ENCODE peak calls at places on chromosomes 16 and 17, in seven cellular contexts. X, Y, F, L, A, Z and R are unnamed samples.

GRCh38 chr16:22373662-22374310 is 633 bp downstream of the CDR2 start:
- DNase-seq in Y (no peak), L (no peak), F (no peak), A (peak), Z (no peak), X (peak), R (peak)

GRCh38 chr17:49456172-49456965 is 38.7 kb upstream of the NGFR start:
- DNase-seq in Z (peak), Y (peak), L (no peak), F (no peak), X (no peak), A (no peak), R (no peak)

GRCh38 chr17:61815863-61816523 is 47.3 kb downstream of the BRIP1 start:
- DNase-seq in A (no peak), Y (no peak), F (no peak), Z (no peak), L (no peak), X (no peak), R (no peak)

GRCh38 chr17:78416791-78417530 is 38.5 kb downstream of the PGS1 start:
- DNase-seq in Z (no peak), F (no peak), L (no peak), X (no peak), Y (no peak), A (no peak), R (no peak)

GRCh38 chr16:89540557-89540956 is 19.9 kb upstream of the RPL13 start:
- DNase-seq in Z (no peak), Y (no peak), X (no peak), F (no peak), A (no peak), L (no peak), R (no peak)

GRCh38 chr17:49361129-49361901 is 735 bp downstream of the ZNF652 start:
- DNase-seq in L (peak), Y (no peak), A (peak), Z (peak), X (peak), F (peak), R (peak)

GRCh38 chr17:45043268-45043681 is 8.2 kb downstream of the DCAKD start:
- DNase-seq in A (no peak), Z (no peak), L (no peak), X (no peak), Y (peak), F (no peak), R (no peak)

GRCh38 chr16:67269766-67270165 is 9.6 kb upstream of the PLEKHG4 start:
- DNase-seq in F (no peak), A (no peak), Z (no peak), X (no peak), Y (peak), L (no peak), R (no peak)

GRCh38 chr16:81608515-81609209 is 164.1 kb downstream of the CMIP start:
- DNase-seq in F (no peak), Z (no peak), A (peak), Y (peak), L (no peak), X (no peak), R (no peak)

GRCh38 chr17:66304304-66305174 is 2.1 kb downstream of the PRKCA start:
- DNase-seq in A (no peak), Y (no peak), Z (peak), F (no peak), L (peak), X (peak), R (peak)

GRCh38 chr16:21952040-21952792 is 945 bp upstream of the UQCRC2 start:
- DNase-seq in L (peak), A (peak), F (peak), X (peak), Z (peak), Y (peak), R (no peak)

GRCh38 chr16:15608398-15609285 is 34.3 kb downstream of the MARF1 start:
- DNase-seq in A (no peak), L (no peak), Z (no peak), F (no peak), X (no peak), Y (no peak), R (no peak)

GRCh38 chr17:7219434-7219811 is 213 bp downstream of the DLG4 start:
- DNase-seq in Y (no peak), A (no peak), L (no peak), Z (no peak), F (no peak), X (no peak), R (no peak)

GRCh38 chr17:4708436-4708835 is 2.0 kb upstream of the ARRB2 start:
- DNase-seq in F (no peak), L (peak), X (peak), Z (peak), Y (no peak), A (no peak), R (peak)

GRCh38 chr16:2250652-2251280 is 621 bp downstream of the ECI1 start:
- DNase-seq in X (peak), A (no peak), Y (peak), F (no peak), L (peak), Z (no peak), R (peak)

GRCh38 chr17:55532670-55533069 is 21.4 kb upstream of the SMIM36 start:
- DNase-seq in A (no peak), Y (no peak), X (no peak), Z (no peak), F (no peak), L (no peak), R (no peak)

GRCh38 chr17:10314332-10314731 is 58.5 kb downstream of the MYH13 start:
- DNase-seq in A (no peak), Y (no peak), F (no peak), L (no peak), Z (no peak), X (no peak), R (no peak)

GRCh38 chr16:67399749-67400704 is 6.7 kb upstream of the TPPP3 start:
- DNase-seq in Z (no peak), F (no peak), A (no peak), L (no peak), Y (no peak), X (no peak), R (no peak)

GRCh38 chr17:16927641-16928321 is 44.1 kb downstream of the TNFRSF13B start:
- DNase-seq in A (no peak), Z (no peak), L (no peak), F (no peak), Y (no peak), X (no peak), R (no peak)

GRCh38 chr16:76705883-76706282 is 428.7 kb downstream of the CNTNAP4 start:
- DNase-seq in X (no peak), Y (no peak), L (no peak), Z (peak), F (no peak), A (no peak), R (no peak)

GRCh38 chr17:13874134-13874533 is 195.2 kb upstream of the COX10 start:
- DNase-seq in F (no peak), X (no peak), L (no peak), Z (no peak), Y (no peak), A (no peak), R (no peak)

GRCh38 chr17:69415431-69415830 is 934 bp downstream of the MAP2K6 start:
- DNase-seq in L (no peak), Z (no peak), A (no peak), Y (no peak), F (no peak), X (no peak), R (no peak)

GRCh38 chr17:4545217-4545951 is 9.8 kb downstream of the MYBBP1A start:
- DNase-seq in L (no peak), Z (no peak), X (no peak), Y (no peak), F (no peak), A (no peak), R (no peak)

GRCh38 chr17:16652847-16653366 is 743 bp downstream of the ZNF624 start:
- DNase-seq in F (no peak), L (no peak), Y (no peak), A (no peak), Z (peak), X (no peak), R (no peak)

GRCh38 chr16:50676684-50677225 is 4.4 kb downstream of the SNX20 start:
- DNase-seq in Y (no peak), L (no peak), X (no peak), F (no peak), A (no peak), Z (no peak), R (no peak)

GRCh38 chr16:3065742-3066439 is 451 bp downstream of the IL32 start:
- DNase-seq in L (no peak), X (peak), A (peak), Z (no peak), F (no peak), Y (no peak), R (peak)

GRCh38 chr17:82881900-82882714 is 42.3 kb upstream of the ZNF750 start:
- DNase-seq in A (no peak), F (no peak), Z (no peak), Y (peak), X (no peak), L (no peak), R (no peak)

GRCh38 chr17:41530062-41531048 is 2.2 kb upstream of the KRT19 start:
- DNase-seq in X (no peak), F (no peak), Y (peak), L (peak), Z (peak), A (no peak), R (no peak)